ENCODE peak calls at places on chromosomes 16 and 17, in five cellular contexts. D is Peyer's patch, F is psoas muscle, O is small intestine, Q is IMR-90. Y is an unnamed sample.
A peak's percentile ranks its signal among the peaks of the same experiment; 100 is the strongest.

GRCh38 chr17:41974031-41974430 is 7.4 kb downstream of the CNP start:
- DNase-seq in D (no peak), O (no peak), F (no peak), Q (no peak), Y (no peak)

GRCh38 chr17:42347198-42347597 is 41.0 kb downstream of the STAT3 start:
- DNase-seq in F (peak; percentile 55), O (peak; percentile 25), D (no peak), Q (peak; percentile 86), Y (peak; percentile 38)

GRCh38 chr16:69798466-69798865 is 36.3 kb downstream of the WWP2 start:
- DNase-seq in Q (peak; percentile 6), O (no peak), D (no peak), F (no peak), Y (no peak)

GRCh38 chr17:916315-916714 is 63.3 kb downstream of the NXN start:
- DNase-seq in O (no peak), Q (no peak), F (no peak), D (no peak), Y (no peak)

GRCh38 chr16:81214745-81215166 is 23.7 kb upstream of the BCO1 start:
- DNase-seq in D (no peak), Q (peak; percentile 15), F (no peak), O (peak; percentile 56), Y (no peak)

GRCh38 chr17:16920628-16921020 is 51.3 kb downstream of the TNFRSF13B start:
- DNase-seq in F (no peak), D (no peak), O (no peak), Q (no peak), Y (no peak)

GRCh38 chr16:59567496-59567895 is 833.4 kb upstream of the GOT2 start:
- DNase-seq in F (no peak), O (no peak), D (no peak), Q (no peak), Y (no peak)

GRCh38 chr16:66984902-66985311 is 3.5 kb upstream of the CES4A start:
- DNase-seq in D (no peak), Q (no peak), F (no peak), O (no peak), Y (no peak)

GRCh38 chr17:4565209-4566141 is 5.1 kb upstream of the GGT6 start:
- DNase-seq in Q (peak; percentile 75), O (peak; percentile 95), F (peak; percentile 60), D (peak; percentile 39), Y (peak; percentile 82)

GRCh38 chr17:29059281-29059680 is 16.3 kb downstream of the PIPOX start:
- DNase-seq in O (peak; percentile 14), D (no peak), Q (peak; percentile 77), F (no peak), Y (no peak)

GRCh38 chr17:65886240-65886639 is 305.7 kb downstream of the CEP112 start:
- DNase-seq in Q (peak; percentile 12), O (no peak), F (no peak), D (no peak), Y (no peak)

GRCh38 chr16:66872524-66872923 is 7.8 kb upstream of the PDP2 start:
- DNase-seq in Q (no peak), D (no peak), O (peak; percentile 53), F (no peak), Y (peak; percentile 42)

GRCh38 chr16:75087040-75087979 is 29.3 kb downstream of the LDHD start:
- DNase-seq in D (no peak), F (no peak), O (peak; percentile 35), Q (peak; percentile 93), Y (peak; percentile 70)

GRCh38 chr17:1109606-1110523 is 69.9 kb downstream of the ABR start:
- DNase-seq in D (peak; percentile 34), F (peak; percentile 51), Q (no peak), O (peak; percentile 98), Y (peak; percentile 92)

GRCh38 chr17:47945529-47946508 is 4.4 kb downstream of the PNPO start:
- DNase-seq in F (no peak), O (no peak), D (no peak), Q (no peak), Y (no peak)

GRCh38 chr17:73278465-73279453 is 17.1 kb upstream of the CPSF4L start:
- DNase-seq in Q (no peak), F (no peak), D (no peak), O (peak; percentile 71), Y (peak; percentile 82)

GRCh38 chr17:4342535-4342934 is 23.9 kb downstream of the UBE2G1 start:
- DNase-seq in O (no peak), F (no peak), D (no peak), Q (no peak), Y (no peak)

DNA sequence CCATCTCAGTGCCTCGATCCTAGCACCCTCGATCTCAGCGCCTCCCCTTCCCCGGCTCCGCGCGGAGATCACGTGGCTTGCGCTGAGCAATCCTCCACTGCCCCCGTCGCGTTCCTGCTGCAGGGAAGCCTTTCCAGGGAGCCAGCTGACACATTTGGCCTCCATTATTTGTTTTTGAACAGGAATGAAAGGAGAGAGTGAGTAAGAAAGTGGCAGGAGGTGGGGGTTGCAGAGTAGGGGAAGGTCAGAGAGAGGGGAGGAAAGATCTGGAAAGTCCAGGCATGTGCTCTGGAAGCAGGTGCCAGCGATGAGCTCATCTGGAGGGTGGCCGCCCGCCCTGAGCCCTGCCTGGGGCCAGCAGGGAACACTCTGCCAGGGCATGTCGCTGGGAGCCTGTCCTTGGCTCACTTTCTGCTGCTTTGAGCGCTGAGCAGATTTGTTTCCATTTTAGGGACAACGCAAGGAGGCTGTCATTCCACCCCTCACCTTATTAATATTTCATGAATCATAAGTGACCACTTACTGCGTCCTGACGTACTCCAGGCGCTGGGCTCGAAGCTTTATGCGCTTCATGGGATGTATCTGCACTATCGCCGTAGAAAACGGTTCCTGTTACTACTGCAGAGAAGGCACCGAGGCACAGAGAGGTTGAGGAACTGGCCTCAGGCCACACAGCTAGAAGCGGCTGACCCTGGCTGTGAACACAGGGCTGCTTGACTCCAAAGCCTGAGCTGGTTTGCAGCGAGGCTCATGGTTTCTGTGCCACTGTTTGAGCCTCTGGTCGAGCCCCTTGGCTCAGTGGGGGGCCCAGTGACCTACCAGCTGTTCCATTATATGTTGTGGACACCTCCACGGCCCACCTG is 283.1 kb downstream of the SEC14L1 start:
- DNase-seq in D (no peak), O (no peak), Q (peak; percentile 98), F (peak; percentile 93), Y (peak; percentile 57)
- H3K4me1 ChIP-seq in D (peaks cover 60% of the 10 kb centered on the region), O (peaks cover 1% of the 10 kb centered on the region), Q (peaks cover 78% of the 10 kb centered on the region), F (peaks cover 92% of the 10 kb centered on the region), Y (peaks cover 36% of the 10 kb centered on the region)

DNA sequence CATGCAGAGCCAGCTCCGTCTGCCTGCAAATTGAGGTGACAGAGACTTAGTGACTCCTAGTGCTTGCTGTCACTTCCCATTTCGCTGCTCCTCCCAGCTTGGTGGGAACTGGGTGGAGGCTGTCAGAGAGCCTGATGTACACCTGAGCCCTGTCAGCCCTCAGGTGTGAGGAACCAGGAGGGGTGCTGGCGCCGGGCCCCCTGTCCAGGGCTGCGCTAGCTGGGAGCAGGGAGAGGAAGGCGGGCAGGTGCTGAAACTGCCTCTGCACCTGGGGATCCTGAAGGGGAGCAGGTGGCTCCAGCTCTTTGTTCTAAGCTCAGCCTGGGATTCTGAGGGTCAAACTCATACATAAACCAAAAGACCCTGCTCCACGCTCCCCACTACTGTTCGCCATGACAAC is 10.8 kb upstream of the WSCD1 start:
- DNase-seq in D (no peak), O (no peak), F (no peak), Q (no peak), Y (no peak)
- H3K27me3 ChIP-seq in D (no peaks in the 10 kb centered on the region), O (no peaks in the 10 kb centered on the region), F (peaks cover 2% of the 10 kb centered on the region), Q (no peaks in the 10 kb centered on the region), Y (peaks cover 2% of the 10 kb centered on the region)

GRCh38 chr17:81713004-81713555 is 996 bp downstream of the SLC25A10 start:
- DNase-seq in D (no peak), F (peak; percentile 9), Q (no peak), O (no peak), Y (no peak)

GRCh38 chr17:81710514-81711308 is 1.4 kb upstream of the SLC25A10 start:
- DNase-seq in F (no peak), D (no peak), O (peak; percentile 46), Q (no peak), Y (peak; percentile 51)

GRCh38 chr17:81712468-81713003 is 452 bp downstream of the SLC25A10 start:
- DNase-seq in D (no peak), Q (no peak), F (no peak), O (peak; percentile 55), Y (peak; percentile 38)

GRCh38 chr17:81713556-81714411 is 1.7 kb downstream of the SLC25A10 start:
- DNase-seq in F (peak; percentile 18), D (no peak), Q (no peak), O (peak; percentile 80), Y (peak; percentile 81)

DNA sequence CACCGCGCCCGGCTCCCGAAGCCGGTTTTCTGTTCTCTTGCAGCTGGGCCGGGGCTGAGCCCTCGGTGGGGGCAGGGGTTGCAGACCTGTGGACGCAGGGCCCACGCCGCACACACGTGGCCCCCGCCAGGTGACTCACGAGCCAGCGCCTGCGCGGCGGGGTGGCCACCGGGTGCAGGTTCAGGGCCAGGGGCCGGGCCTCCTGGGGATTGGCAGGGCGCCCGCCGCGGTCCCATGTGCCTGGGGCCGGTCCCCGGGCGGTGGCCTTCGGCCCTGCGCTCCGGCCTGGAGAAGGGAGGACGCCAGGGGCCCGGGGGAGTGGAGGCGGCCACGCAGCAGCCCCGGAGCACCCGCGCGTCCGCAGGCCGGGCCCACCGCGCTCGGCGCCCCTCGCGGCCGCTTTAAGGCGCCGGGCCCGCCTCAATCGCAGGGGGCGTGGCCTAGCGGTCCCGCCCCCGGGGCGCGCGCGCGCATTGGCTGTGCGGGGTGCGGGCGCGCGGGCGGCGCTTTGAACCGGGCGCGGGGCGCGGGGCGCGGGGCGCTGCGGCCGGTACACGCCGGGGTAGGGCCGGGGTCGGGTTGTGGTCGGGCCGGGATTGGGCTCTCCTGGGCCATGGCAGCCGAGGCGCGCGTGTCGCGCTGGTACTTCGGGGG is at the start of gene SLC25A10:
- DNase-seq in Q (peak; percentile 64), D (peak; percentile 77), O (peak; percentile 93), F (peak; percentile 81), Y (peak; percentile 87)
- H3K4me1 ChIP-seq in Q (peaks cover 18% of the 10 kb centered on the region), D (peaks cover 13% of the 10 kb centered on the region), O (peaks cover 5% of the 10 kb centered on the region), F (peaks cover 26% of the 10 kb centered on the region), Y (peaks cover 35% of the 10 kb centered on the region)

GRCh38 chr17:56593741-56594527 is 435 bp downstream of the NOG start:
- DNase-seq in O (peak; percentile 43), F (peak; percentile 65), D (no peak), Q (peak; percentile 71), Y (peak; percentile 29)
- H3K27me3 ChIP-seq in O (peaks cover 15% of the 10 kb centered on the region), F (peaks cover 1% of the 10 kb centered on the region), D (peaks cover 24% of the 10 kb centered on the region), Q (peaks cover 21% of the 10 kb centered on the region), Y (peaks cover 50% of the 10 kb centered on the region)

GRCh38 chr16:50384500-50385122 is 15.8 kb upstream of the BRD7 start:
- DNase-seq in Q (no peak), O (no peak), F (no peak), D (no peak), Y (no peak)
- H3K4me1 ChIP-seq in Q (no peaks in the 10 kb centered on the region), O (no peaks in the 10 kb centered on the region), F (no peaks in the 10 kb centered on the region), D (no peaks in the 10 kb centered on the region), Y (no peaks in the 10 kb centered on the region)

Y was measured in colonic mucosa.